ENCODE peak calls at places on chromosomes 2 and 18, in five cellular contexts. Q is K562, G is OCI-LY7, K is ovary, I is fibroblast of lung. F is an unnamed sample. For H3K36me3, the result is how much of the 10 kb centered on the place peaks cover.

GRCh38 chr2:43340945-43341356 is 114.5 kb upstream of the ZFP36L2 start:
- DNase-seq in Q (no peak), G (no peak), K (no peak), I (peak), F (no peak)

GRCh38 chr2:7377861-7378569 is 460.8 kb downstream of the RNF144A start:
- DNase-seq in Q (no peak), G (no peak), K (no peak), I (no peak), F (peak)

GRCh38 chr2:234571620-234572407 is 74.9 kb upstream of the ARL4C start:
- DNase-seq in Q (no peak), G (peak), K (no peak), I (peak), F (no peak)

GRCh38 chr2:121591199-121591598 is 58.1 kb downstream of the CLASP1 start:
- DNase-seq in Q (no peak), G (no peak), K (no peak), I (no peak), F (no peak)

GRCh38 chr2:64225491-64225890 is 81.3 kb upstream of the PELI1 start:
- DNase-seq in Q (no peak), G (no peak), K (no peak), I (peak), F (no peak)

GRCh38 chr2:101752708-101753107 is 55.2 kb downstream of the MAP4K4 start:
- DNase-seq in Q (no peak), G (no peak), K (no peak), I (peak), F (peak)

GRCh38 chr2:197092431-197092830 is 165.9 kb upstream of the PGAP1 start:
- DNase-seq in Q (no peak), G (no peak), K (peak), I (peak), F (peak)

GRCh38 chr18:46246101-46246500 is 141.9 kb downstream of the HAUS1 start:
- DNase-seq in Q (no peak), G (no peak), K (no peak), I (no peak), F (no peak)

GRCh38 chr2:173854840-173855239 is 110.3 kb downstream of the SP3 start:
- DNase-seq in Q (no peak), G (no peak), K (no peak), I (peak), F (peak)

GRCh38 chr2:20916604-20917286 is 93.8 kb upstream of the LDAH start:
- DNase-seq in Q (no peak), G (no peak), K (no peak), I (peak), F (no peak)

GRCh38 chr18:41655074-41655473 is 300.0 kb upstream of the PIK3C3 start:
- DNase-seq in Q (no peak), G (no peak), K (no peak), I (peak), F (no peak)

GRCh38 chr2:226977775-226978190 is 141.9 kb downstream of the RHBDD1 start:
- DNase-seq in Q (peak), G (no peak), K (no peak), I (peak), F (no peak)

GRCh38 chr2:47056875-47057731 is 98.0 kb downstream of the STPG4 start:
- DNase-seq in Q (no peak), G (no peak), K (peak), I (no peak), F (peak)

GRCh38 chr2:157251932-157252331 is 5.6 kb upstream of the GALNT5 start:
- DNase-seq in Q (no peak), G (no peak), K (no peak), I (no peak), F (no peak)

GRCh38 chr2:157254041-157254440 is 3.5 kb upstream of the GALNT5 start:
- DNase-seq in Q (no peak), G (no peak), K (no peak), I (no peak), F (no peak)

GRCh38 chr2:157256621-157257020 is 884 bp upstream of the GALNT5 start:
- DNase-seq in Q (no peak), G (no peak), K (no peak), I (peak), F (no peak)

GRCh38 chr2:157250836-157251235 is 6.7 kb upstream of the GALNT5 start:
- DNase-seq in Q (no peak), G (no peak), K (no peak), I (no peak), F (no peak)

GRCh38 chr2:157252529-157252928 is 5.0 kb upstream of the GALNT5 start:
- DNase-seq in Q (no peak), G (no peak), K (no peak), I (no peak), F (no peak)
- H3K36me3 ChIP-seq in Q (under half), G (under half), K (under half), I (under half), F (under half)

DNA sequence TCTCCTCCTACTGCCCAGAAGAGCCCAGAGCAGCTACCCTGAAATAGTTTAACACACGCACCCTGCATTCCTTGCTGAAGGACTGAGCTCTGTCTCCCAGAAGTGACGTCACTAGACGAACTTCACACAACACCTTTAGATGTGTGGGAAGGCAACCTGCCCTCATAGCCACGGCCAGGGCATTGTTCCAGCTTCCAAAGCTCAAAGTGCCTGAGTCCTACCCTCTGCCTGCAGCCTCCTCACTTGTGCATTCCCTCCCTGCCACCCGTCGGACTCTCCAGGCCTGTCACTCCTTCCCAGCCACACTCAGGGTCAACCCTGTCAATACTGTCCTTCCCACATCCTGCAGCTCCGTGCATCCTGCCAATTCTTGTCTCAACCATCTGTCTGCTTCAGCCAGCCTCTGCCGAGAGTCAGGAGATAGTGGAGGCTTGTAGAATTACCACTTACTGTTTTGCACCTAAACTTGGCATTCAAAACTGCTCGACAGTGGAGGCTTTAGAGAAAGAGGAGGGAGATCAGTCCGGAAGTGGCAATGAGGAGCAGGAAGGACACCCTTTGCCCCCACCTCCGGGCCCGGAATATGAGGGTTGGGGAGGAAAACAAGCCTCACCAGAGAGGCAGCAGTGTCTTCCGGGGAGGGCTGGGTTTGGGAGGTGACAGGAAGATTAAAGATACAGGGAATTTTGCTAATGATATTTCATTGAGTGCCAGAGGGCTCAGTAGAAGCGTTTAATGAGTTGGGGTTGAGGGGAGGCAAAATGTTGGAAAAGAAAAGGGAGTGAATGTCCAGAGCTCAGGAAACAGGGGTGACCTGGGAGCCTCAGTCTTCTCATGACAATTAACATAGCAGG is 72.3 kb upstream of the ATG16L1 start:
- DNase-seq in Q (peak), G (no peak), K (no peak), I (peak), F (no peak)
- H3K36me3 ChIP-seq in Q (under half), G (half or more), K (under half), I (under half), F (under half)

DNA sequence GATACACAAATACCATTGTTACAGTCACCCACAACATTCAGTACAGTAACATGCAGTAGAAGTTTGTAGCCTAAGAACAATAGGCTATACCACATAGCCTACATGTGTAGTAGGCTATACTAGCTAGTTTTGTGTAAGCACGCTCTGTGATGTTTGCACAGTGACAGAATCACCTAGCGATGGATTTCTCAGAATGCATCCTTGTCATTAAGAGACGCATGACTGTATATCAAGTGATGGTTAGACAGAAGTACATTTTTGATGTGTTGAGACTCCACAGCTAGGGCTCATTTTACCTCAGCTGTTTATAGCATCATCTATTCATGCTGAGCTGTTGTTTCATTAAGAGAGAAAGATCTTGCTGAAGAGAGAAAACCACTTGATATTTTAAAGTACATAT is 19.4 kb downstream of the PLEKHA3 start:
- DNase-seq in Q (no peak), G (no peak), K (no peak), I (no peak), F (no peak)
- H3K36me3 ChIP-seq in Q (half or more), G (half or more), K (under half), I (under half), F (half or more)

GRCh38 chr2:241094172-241094571 is 7.9 kb downstream of the MTERF4 start:
- DNase-seq in Q (no peak), G (no peak), K (no peak), I (no peak), F (no peak)
- H3K36me3 ChIP-seq in Q (half or more), G (half or more), K (under half), I (under half), F (half or more)

GRCh38 chr2:239066597-239066996 is 218.7 kb downstream of the TWIST2 start:
- DNase-seq in Q (no peak), G (no peak), K (no peak), I (no peak), F (peak)

GRCh38 chr2:239065537-239065936 is 217.7 kb downstream of the TWIST2 start:
- DNase-seq in Q (no peak), G (no peak), K (no peak), I (no peak), F (no peak)

GRCh38 chr2:239064253-239064652 is 216.4 kb downstream of the TWIST2 start:
- DNase-seq in Q (no peak), G (no peak), K (no peak), I (no peak), F (no peak)

GRCh38 chr2:239065962-239066361 is 218.1 kb downstream of the TWIST2 start:
- DNase-seq in Q (no peak), G (no peak), K (no peak), I (no peak), F (no peak)

DNA sequence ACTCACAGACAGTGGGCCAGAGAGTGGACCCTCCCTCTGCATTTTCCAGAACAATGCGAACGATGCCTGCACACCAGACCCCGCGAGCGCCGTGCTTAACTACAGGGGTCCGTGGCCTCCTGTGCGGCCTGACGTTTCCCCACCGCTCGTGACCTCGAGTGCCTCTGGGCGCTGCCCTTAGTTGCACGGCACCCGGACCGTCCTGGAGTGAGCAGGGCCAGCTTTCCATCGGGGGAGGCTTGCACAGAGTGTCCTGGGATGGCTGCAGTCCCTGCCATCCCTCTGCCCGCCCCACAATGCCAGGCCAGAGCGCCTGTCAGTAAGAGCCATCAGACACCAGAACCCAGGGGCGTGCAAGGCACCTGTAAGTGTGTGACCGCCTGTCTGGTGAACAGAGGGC is 217.0 kb downstream of the TWIST2 start:
- DNase-seq in Q (no peak), G (no peak), K (no peak), I (no peak), F (no peak)
- H3K36me3 ChIP-seq in Q (under half), G (under half), K (under half), I (under half), F (half or more)

GRCh38 chr2:82853299-82853698 is 1605.8 kb downstream of the SUCLG1 start:
- DNase-seq in Q (no peak), G (no peak), K (no peak), I (no peak), F (no peak)
- H3K36me3 ChIP-seq in Q (under half), G (under half), K (under half), I (under half), F (under half)